ENCODE peak calls at places on chromosomes 2 and 18, in four cellular contexts. N is GM23248, R is body of pancreas, Z is heart left ventricle. E is an unnamed sample.

GRCh38 chr2:46355756-46356155 is 58.5 kb downstream of the EPAS1 start:
- DNase-seq in N (no peak), R (no peak), Z (no peak), E (no peak)

GRCh38 chr18:76228716-76229115 is 266.3 kb downstream of the ZNF516 start:
- DNase-seq in N (no peak), R (no peak), Z (no peak), E (no peak)

GRCh38 chr2:71067567-71068217 is 756 bp upstream of the NAGK start:
- DNase-seq in N (peak; percentile 52), R (no peak), Z (no peak), E (no peak)

GRCh38 chr2:149767516-149767974 is 180.0 kb upstream of the MMADHC start:
- DNase-seq in N (peak; percentile 78), R (no peak), Z (no peak), E (no peak)

GRCh38 chr2:38643021-38643671 is 22.8 kb upstream of the GALM start:
- DNase-seq in N (no peak), R (no peak), Z (no peak), E (no peak)

GRCh38 chr2:179461367-179461886 is 196.8 kb upstream of the SESTD1 start:
- DNase-seq in N (no peak), R (no peak), Z (no peak), E (no peak)

GRCh38 chr18:26506012-26506411 is 42.3 kb downstream of the KCTD1 start:
- DNase-seq in N (no peak), R (no peak), Z (no peak), E (no peak)

GRCh38 chr2:186972281-186972970 is 123.5 kb upstream of the ZSWIM2 start:
- DNase-seq in N (no peak), R (no peak), Z (no peak), E (no peak)

GRCh38 chr2:208311321-208311720 is 45.3 kb downstream of the PIKFYVE start:
- DNase-seq in N (no peak), R (no peak), Z (no peak), E (no peak)

GRCh38 chr18:21241224-21242131 is 554 bp upstream of the GREB1L start:
- DNase-seq in N (peak; percentile 52), R (peak; percentile 12), Z (no peak), E (no peak)

GRCh38 chr18:21242141-21243040 is at the start of gene GREB1L:
- DNase-seq in N (peak; percentile 90), R (peak; percentile 29), Z (peak; percentile 78), E (no peak)

GRCh38 chr18:21243041-21243431 is 1.0 kb downstream of the GREB1L start:
- DNase-seq in N (peak; percentile 48), R (no peak), Z (no peak), E (no peak)
- H3K27ac ChIP-seq in N (no peak overlapping the region), R (no peak overlapping the region), Z (peak overlapping the region; percentile 70), E (no peak overlapping the region)

GRCh38 chr2:127407661-127408003 is 10.6 kb upstream of the PROC start:
- DNase-seq in N (no peak), R (no peak), Z (no peak), E (no peak)
- H3K4me3 ChIP-seq in N (no peak overlapping the region), R (no peak overlapping the region), Z (peak overlapping the region; percentile 21), E (peak overlapping the region; percentile 11)

DNA sequence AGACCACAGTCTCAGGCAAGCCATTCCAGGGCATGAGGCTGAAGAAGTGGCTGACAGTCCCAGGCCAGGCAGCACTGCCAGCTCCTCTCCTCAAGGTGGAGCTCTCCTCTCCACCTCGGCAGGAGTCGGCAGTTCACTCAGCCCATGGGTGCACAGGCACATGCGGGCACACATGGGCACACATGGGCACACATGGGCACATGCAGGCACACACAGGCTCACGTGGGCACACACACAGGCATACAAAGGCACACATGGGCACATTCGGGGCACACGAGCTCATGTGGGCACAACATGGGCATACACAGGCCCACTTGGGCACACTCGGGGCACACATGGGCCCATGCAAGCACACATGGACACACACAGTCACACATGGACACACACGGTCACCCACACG is 65.3 kb upstream of the TAF1B start:
- DNase-seq in N (peak; percentile 46), R (no peak), Z (peak; percentile 46), E (no peak)
- H3K27ac ChIP-seq in N (no peak overlapping the region), R (no peak overlapping the region), Z (no peak overlapping the region), E (no peak overlapping the region)

GRCh38 chr18:25141796-25142365 is 210.1 kb downstream of the ZNF521 start:
- DNase-seq in N (no peak), R (no peak), Z (no peak), E (no peak)
- H3K4me3 ChIP-seq in N (no peak overlapping the region), R (no peak overlapping the region), Z (no peak overlapping the region), E (no peak overlapping the region)

E was measured in CD8-positive, alpha-beta memory T cell.